ENCODE peak calls at places on chromosomes 16 and 17, in ten cellular contexts. N is stimulated activated CD4-positive, alpha-beta T cell treated with anti-CD3 and anti-CD28 coated beads, Interleukin-12 subunit alpha, Interleukin-12 subunit beta, amount 100 ng/mL, for 24 hours; B is NCI-H1417; H is mammary epithelial cell; P is posterior cingulate gyrus; C is progenitor cell of endocrine pancreas; J is GM19239; M is GM12864; T is NCI-H774; R is effector memory CD4-positive, alpha-beta T cell. L is an unnamed sample.

GRCh38 chr16:54059319-54059718 is 227.3 kb downstream of the IRX3 start:
- DNase-seq in N (no peak), B (peak), H (no peak), P (no peak), C (no peak), J (no peak), M (no peak), T (no peak), R (no peak), L (no peak)

GRCh38 chr17:18315498-18316360 is 636 bp downstream of the SMCR8 start:
- DNase-seq in N (peak), B (no peak), H (peak), P (no peak), C (no peak), J (no peak), M (no peak), T (no peak), R (no peak), L (no peak)

GRCh38 chr17:282912-283882 is 69.4 kb downstream of the RPH3AL start:
- DNase-seq in N (no peak), B (no peak), H (no peak), P (peak), C (no peak), J (no peak), M (no peak), T (no peak), R (no peak), L (no peak)

GRCh38 chr17:77352996-77353395 is 212.2 kb downstream of the SEC14L1 start:
- DNase-seq in N (no peak), B (no peak), H (no peak), P (no peak), C (no peak), J (no peak), M (no peak), T (no peak), R (no peak), L (no peak)

GRCh38 chr16:25841776-25842175 is 150.0 kb downstream of the HS3ST4 start:
- DNase-seq in N (no peak), B (no peak), H (no peak), P (no peak), C (no peak), J (no peak), M (no peak), T (no peak), R (no peak), L (no peak)

GRCh38 chr17:28406478-28406824 is 439 bp upstream of the SLC46A1 start:
- DNase-seq in N (no peak), B (peak), H (peak), P (no peak), C (no peak), J (no peak), M (no peak), T (peak), R (no peak), L (no peak)

GRCh38 chr17:2335726-2336214 is 487 bp downstream of the TSR1 start:
- DNase-seq in N (no peak), B (no peak), H (no peak), P (no peak), C (no peak), J (no peak), M (no peak), T (no peak), R (no peak), L (no peak)

GRCh38 chr17:4837471-4838305 is 4.5 kb downstream of the MINK1 start:
- DNase-seq in N (no peak), B (no peak), H (no peak), P (peak), C (no peak), J (no peak), M (no peak), T (no peak), R (no peak), L (no peak)

GRCh38 chr16:66267287-66268137 is 99.0 kb upstream of the CDH5 start:
- DNase-seq in N (no peak), B (no peak), H (no peak), P (no peak), C (no peak), J (no peak), M (no peak), T (no peak), R (no peak), L (no peak)

GRCh38 chr16:30490210-30490609 is 17.7 kb downstream of the ITGAL start:
- DNase-seq in N (no peak), B (no peak), H (peak), P (no peak), C (no peak), J (no peak), M (no peak), T (no peak), R (no peak), L (no peak)

GRCh38 chr17:28717578-28718316 is at the start of gene RAB34:
- DNase-seq in N (no peak), B (peak), H (peak), P (peak), C (peak), J (no peak), M (no peak), T (no peak), R (no peak), L (peak)

GRCh38 chr17:39701012-39701783 is 1.3 kb downstream of the ERBB2 start:
- DNase-seq in N (no peak), B (no peak), H (no peak), P (no peak), C (no peak), J (no peak), M (no peak), T (no peak), R (no peak), L (no peak)

GRCh38 chr17:15233022-15233805 is 31.9 kb downstream of the PMP22 start:
- DNase-seq in N (no peak), B (no peak), H (peak), P (no peak), C (no peak), J (no peak), M (no peak), T (no peak), R (no peak), L (no peak)

GRCh38 chr16:28317040-28317880 is 24.9 kb downstream of the SBK1 start:
- DNase-seq in N (peak), B (peak), H (peak), P (peak), C (peak), J (peak), M (no peak), T (no peak), R (peak), L (peak)

GRCh38 chr16:53886482-53887378 is 182.8 kb downstream of the FTO start:
- DNase-seq in N (no peak), B (peak), H (no peak), P (no peak), C (no peak), J (no peak), M (no peak), T (peak), R (no peak), L (no peak)

GRCh38 chr16:371729-372521 is 1.6 kb upstream of the MRPL28 start:
- DNase-seq in N (no peak), B (peak), H (no peak), P (no peak), C (no peak), J (no peak), M (no peak), T (no peak), R (no peak), L (no peak)

GRCh38 chr17:69357701-69358100 is 30.8 kb upstream of the ABCA5 start:
- DNase-seq in N (no peak), B (no peak), H (peak), P (no peak), C (no peak), J (no peak), M (no peak), T (peak), R (no peak), L (no peak)

GRCh38 chr16:48161906-48162305 is 6.1 kb upstream of the ABCC12 start:
- DNase-seq in N (no peak), B (no peak), H (no peak), P (no peak), C (no peak), J (no peak), M (no peak), T (no peak), R (no peak), L (no peak)

GRCh38 chr17:35127751-35128514 is 6.5 kb downstream of the FNDC8 start:
- DNase-seq in N (no peak), B (no peak), H (no peak), P (no peak), C (no peak), J (no peak), M (no peak), T (no peak), R (no peak), L (no peak)

GRCh38 chr16:13992976-13993375 is 73.0 kb downstream of the ERCC4 start:
- DNase-seq in N (no peak), B (no peak), H (no peak), P (no peak), C (no peak), J (no peak), M (no peak), T (no peak), R (no peak), L (no peak)

GRCh38 chr16:53067675-53068074 is 12.9 kb downstream of the CHD9 start:
- DNase-seq in N (no peak), B (no peak), H (no peak), P (no peak), C (no peak), J (no peak), M (no peak), T (no peak), R (no peak), L (no peak)

GRCh38 chr16:4239020-4239419 is 2.9 kb downstream of the SRL start:
- DNase-seq in N (no peak), B (no peak), H (no peak), P (no peak), C (no peak), J (no peak), M (no peak), T (no peak), R (no peak), L (no peak)

GRCh38 chr16:68417711-68418301 is 30.5 kb downstream of the SMPD3 start:
- DNase-seq in N (peak), B (peak), H (peak), P (no peak), C (no peak), J (peak), M (peak), T (peak), R (peak), L (peak)

GRCh38 chr16:19894586-19894985 is 9.9 kb upstream of the GPRC5B start:
- DNase-seq in N (no peak), B (no peak), H (no peak), P (no peak), C (no peak), J (no peak), M (no peak), T (no peak), R (no peak), L (no peak)

GRCh38 chr16:4865231-4865860 is 18.1 kb downstream of the UBN1 start:
- DNase-seq in N (no peak), B (no peak), H (no peak), P (no peak), C (no peak), J (no peak), M (no peak), T (no peak), R (no peak), L (no peak)

GRCh38 chr16:73432794-73433455 is 385.0 kb upstream of the ZFHX3 start:
- DNase-seq in N (no peak), B (peak), H (no peak), P (no peak), C (no peak), J (no peak), M (no peak), T (no peak), R (no peak), L (no peak)

GRCh38 chr16:49773534-49774486 is 82.1 kb downstream of the ZNF423 start:
- DNase-seq in N (no peak), B (no peak), H (no peak), P (no peak), C (no peak), J (no peak), M (no peak), T (no peak), R (no peak), L (no peak)

GRCh38 chr16:9429946-9430345 is 338.5 kb downstream of the HAPSTR1 start:
- DNase-seq in N (no peak), B (no peak), H (no peak), P (no peak), C (no peak), J (no peak), M (no peak), T (no peak), R (no peak), L (no peak)

GRCh38 chr17:44997733-44998520 is 29.8 kb upstream of the C1QL1 start:
- DNase-seq in N (no peak), B (no peak), H (no peak), P (peak), C (no peak), J (no peak), M (no peak), T (no peak), R (no peak), L (no peak)

GRCh38 chr17:41107941-41108445 is 2.8 kb downstream of the KRTAP4-9 start:
- DNase-seq in N (no peak), B (no peak), H (no peak), P (no peak), C (no peak), J (no peak), M (no peak), T (no peak), R (no peak), L (no peak)

GRCh38 chr17:51045616-51046526 is 74.8 kb downstream of the SPAG9 start:
- DNase-seq in N (no peak), B (peak), H (peak), P (no peak), C (no peak), J (no peak), M (no peak), T (peak), R (no peak), L (no peak)

GRCh38 chr17:1998426-1998784 is 26.7 kb downstream of the RTN4RL1 start:
- DNase-seq in N (no peak), B (no peak), H (no peak), P (no peak), C (no peak), J (no peak), M (no peak), T (no peak), R (no peak), L (no peak)

GRCh38 chr16:60438894-60439293 is 1597.3 kb downstream of the CDH8 start:
- DNase-seq in N (no peak), B (no peak), H (no peak), P (no peak), C (no peak), J (no peak), M (no peak), T (no peak), R (no peak), L (no peak)